ENCODE peak calls at places on chromosomes 2 and 18, in six cellular contexts. N is breast epithelium, P is AG10803, X is right atrium auricular region, G is right cardiac atrium, L is right lobe of liver. E is an unnamed sample.

GRCh38 chr2:160006466-160006865 is 55.9 kb downstream of the PLA2R1 start:
- DNase-seq in G (no peak), X (no peak), N (no peak), P (no peak), L (no peak), E (no peak)

GRCh38 chr18:10785798-10786197 is 260.0 kb downstream of the NAPG start:
- DNase-seq in N (no peak), P (no peak), X (no peak), G (no peak), L (no peak), E (no peak)

GRCh38 chr2:196336206-196336605 is 164.8 kb upstream of the STK17B start:
- DNase-seq in P (no peak), L (no peak), G (no peak), N (no peak), X (no peak), E (no peak)

GRCh38 chr2:242010567-242011513 is 141.3 kb downstream of the RTP5 start:
- DNase-seq in L (no peak), N (no peak), G (no peak), X (peak; percentile 57), P (peak; percentile 9), E (no peak)

GRCh38 chr18:31436825-31437224 is 10.7 kb upstream of the DSG3 start:
- DNase-seq in X (no peak), L (no peak), G (no peak), P (no peak), N (no peak), E (no peak)

GRCh38 chr2:232097758-232098157 is 136.2 kb downstream of the DIS3L2 start:
- DNase-seq in N (no peak), L (no peak), P (no peak), X (no peak), G (no peak), E (no peak)

GRCh38 chr2:29014811-29015414 is 33.8 kb downstream of the TOGARAM2 start:
- DNase-seq in X (peak; percentile 72), P (no peak), L (peak; percentile 54), G (peak; percentile 82), N (no peak), E (no peak)

GRCh38 chr18:70673834-70674233 is 385.0 kb downstream of the SOCS6 start:
- DNase-seq in G (no peak), P (no peak), N (no peak), L (no peak), X (no peak), E (no peak)

GRCh38 chr2:146214394-146214929 is 1630.4 kb upstream of the ACVR2A start:
- DNase-seq in G (no peak), L (no peak), X (no peak), N (no peak), P (no peak), E (no peak)

GRCh38 chr2:63842149-63843061 is 709 bp downstream of the UGP2 start:
- DNase-seq in L (no peak), N (no peak), P (peak; percentile 75), G (no peak), X (peak; percentile 62), E (no peak)

GRCh38 chr18:8744656-8745055 is 39.3 kb downstream of the MTCL1 start:
- DNase-seq in P (no peak), G (no peak), N (no peak), X (no peak), L (no peak), E (no peak)

GRCh38 chr18:48790869-48791635 is 159.7 kb downstream of the SMAD7 start:
- DNase-seq in L (peak; percentile 34), G (peak; percentile 84), P (no peak), X (no peak), N (no peak), E (peak; percentile 30)

GRCh38 chr2:173272895-173273294 is 81.8 kb upstream of the CDCA7 start:
- DNase-seq in G (no peak), L (no peak), X (no peak), N (no peak), P (no peak), E (no peak)

GRCh38 chr2:98944786-98945185 is 8.8 kb upstream of the CRACDL start:
- DNase-seq in L (no peak), X (no peak), N (peak; percentile 34), P (peak; percentile 48), G (no peak), E (no peak)

GRCh38 chr2:232588680-232589585 is 38.4 kb downstream of the EIF4E2 start:
- DNase-seq in L (peak; percentile 79), P (peak; percentile 84), G (peak; percentile 73), N (peak; percentile 67), X (peak; percentile 61), E (no peak)

GRCh38 chr2:168431301-168432024 is 24.6 kb upstream of the CERS6 start:
- DNase-seq in G (no peak), P (no peak), L (no peak), X (no peak), N (no peak), E (no peak)

GRCh38 chr2:73291093-73291460 is 2.3 kb downstream of the EGR4 start:
- DNase-seq in G (peak; percentile 77), L (peak; percentile 54), X (no peak), N (no peak), P (peak; percentile 21), E (no peak)

GRCh38 chr2:118705032-118705431 is 142.4 kb downstream of the EN1 start:
- DNase-seq in N (no peak), P (peak; percentile 86), L (no peak), X (peak; percentile 2), G (no peak), E (no peak)

GRCh38 chr18:8715599-8715998 is 10.2 kb downstream of the MTCL1 start:
- DNase-seq in P (no peak), L (no peak), N (no peak), X (no peak), G (no peak), E (no peak)

GRCh38 chr2:36502081-36502480 is 95.9 kb downstream of the FEZ2 start:
- DNase-seq in P (no peak), X (no peak), G (no peak), N (no peak), L (no peak), E (no peak)

GRCh38 chr2:146324954-146325353 is 1519.9 kb upstream of the ACVR2A start:
- DNase-seq in X (no peak), N (no peak), L (no peak), P (peak; percentile 23), G (no peak), E (no peak)

GRCh38 chr2:188403676-188404075 is 112.0 kb downstream of the GULP1 start:
- DNase-seq in L (no peak), P (no peak), G (no peak), X (no peak), N (no peak), E (no peak)

GRCh38 chr2:119481501-119482455 is 42.5 kb downstream of the SCTR start:
- DNase-seq in N (peak; percentile 14), L (no peak), P (no peak), X (peak; percentile 56), G (no peak), E (no peak)

GRCh38 chr2:41910126-41910525 is 137.7 kb upstream of the PKDCC start:
- DNase-seq in N (no peak), P (peak; percentile 54), G (no peak), L (no peak), X (no peak), E (no peak)

GRCh38 chr2:190881480-190882326 is 1.1 kb downstream of the GLS start:
- DNase-seq in P (peak; percentile 56), X (peak; percentile 75), L (peak; percentile 71), N (peak; percentile 76), G (peak; percentile 83), E (peak; percentile 65)

GRCh38 chr2:205369813-205370212 is 312.5 kb upstream of the NRP2 start:
- DNase-seq in N (no peak), P (no peak), G (no peak), X (no peak), L (no peak), E (no peak)

GRCh38 chr2:41414486-41415230 is 633.2 kb upstream of the PKDCC start:
- DNase-seq in P (peak; percentile 4), L (no peak), G (no peak), X (no peak), N (no peak), E (no peak)

GRCh38 chr2:85861180-85861579 is 27.6 kb downstream of the ST3GAL5 start:
- DNase-seq in P (no peak), X (no peak), N (no peak), L (no peak), G (no peak), E (no peak)
- H3K4me3 ChIP-seq in P (no peak overlapping the region), X (no peak overlapping the region), N (no peak overlapping the region), L (no peak overlapping the region), G (no peak overlapping the region), E (no peak overlapping the region)

DNA sequence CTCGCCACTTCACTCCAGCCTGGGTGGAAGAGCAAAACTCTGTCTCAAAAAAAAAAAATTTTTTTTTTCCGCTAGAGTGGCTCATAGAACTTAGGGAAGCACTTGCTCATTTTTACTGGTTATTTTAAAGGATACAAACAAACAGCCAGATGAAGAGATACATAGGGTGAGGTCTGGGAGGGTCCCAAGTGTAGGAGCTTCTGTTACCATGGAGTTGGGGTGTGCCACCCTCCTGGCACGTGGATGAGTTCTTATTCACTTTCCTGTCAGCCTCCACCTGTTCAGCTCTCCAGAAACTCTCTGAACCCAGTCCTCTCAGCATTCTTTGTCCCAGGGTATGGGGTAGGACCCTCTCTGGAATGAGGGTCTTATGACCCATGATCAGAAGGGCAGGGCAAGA is 4.9 kb upstream of the MAT2A start:
- DNase-seq in L (no peak), G (no peak), N (no peak), P (no peak), X (no peak), E (no peak)
- H3K4me3 ChIP-seq in L (no peak overlapping the region), G (no peak overlapping the region), N (no peak overlapping the region), P (no peak overlapping the region), X (no peak overlapping the region), E (no peak overlapping the region)

GRCh38 chr2:33555681-33556080 is 43.4 kb downstream of the FAM98A start:
- DNase-seq in X (no peak), N (no peak), P (no peak), G (no peak), L (no peak), E (no peak)
- H3K4me3 ChIP-seq in X (no peak overlapping the region), N (no peak overlapping the region), P (no peak overlapping the region), G (no peak overlapping the region), L (no peak overlapping the region), E (no peak overlapping the region)

GRCh38 chr18:24991220-24991575 is 360.8 kb downstream of the ZNF521 start:
- DNase-seq in L (no peak), G (peak; percentile 86), N (no peak), X (no peak), P (no peak), E (no peak)

GRCh38 chr18:24990548-24991219 is 361.3 kb downstream of the ZNF521 start:
- DNase-seq in N (no peak), G (no peak), X (no peak), P (no peak), L (no peak), E (no peak)

GRCh38 chr18:24989760-24990547 is 362.0 kb downstream of the ZNF521 start:
- DNase-seq in X (no peak), L (no peak), P (no peak), N (no peak), G (no peak), E (no peak)

GRCh38 chr18:24992491-24992890 is 359.5 kb downstream of the ZNF521 start:
- DNase-seq in P (no peak), X (no peak), G (no peak), N (no peak), L (no peak), E (no peak)

DNA sequence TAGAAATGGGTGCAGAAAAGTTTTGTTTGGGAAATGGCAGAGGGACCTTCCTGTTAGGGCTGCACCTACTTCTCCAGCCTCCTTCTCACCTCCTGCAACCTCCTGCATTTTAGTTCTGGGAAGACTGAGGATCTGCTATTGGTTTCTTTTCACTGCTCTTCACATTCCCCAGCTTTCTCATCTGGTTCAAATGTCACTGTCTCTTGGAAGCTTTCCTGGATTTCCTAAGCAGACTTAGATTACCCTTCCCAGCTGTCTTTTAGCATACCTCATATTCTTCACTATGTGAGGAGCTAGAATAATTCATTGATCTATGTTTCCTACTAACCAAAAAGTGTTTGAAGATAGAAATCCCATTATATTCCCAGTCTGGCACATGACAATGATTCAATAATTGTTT is 360.3 kb downstream of the ZNF521 start:
- DNase-seq in G (no peak), L (no peak), P (peak; percentile 31), X (no peak), N (no peak), E (no peak)
- H3K4me3 ChIP-seq in G (no peak overlapping the region), L (no peak overlapping the region), P (no peak overlapping the region), X (no peak overlapping the region), N (no peak overlapping the region), E (no peak overlapping the region)

E was measured in RWPE2.